ENCODE peak calls at places on chromosomes 6 and 20, in eight cellular contexts. E is HuH-7.5; Q is left colon; S is stimulated activated naive CD4-positive, alpha-beta T cell treated with Interleukin-2 at 50 U/mL for 16 hours; T is breast epithelium; V is hypothalamus; A is kidney glomerular epithelial cell; M is NCI-H2171 treated with DMSO at 0.1 percent for 48 hours. B is an unnamed sample.

GRCh38 chr6:52352239-52353008 is 9.5 kb upstream of the PAQR8 start:
- DNase-seq in Q (no peak), A (peak; percentile 90), M (no peak), E (no peak), T (no peak), V (no peak), S (no peak), B (no peak)

GRCh38 chr6:109867009-109867969 is 110.8 kb upstream of the GPR6 start:
- DNase-seq in T (peak; percentile 58), A (no peak), M (no peak), S (no peak), Q (peak; percentile 10), E (no peak), V (no peak), B (no peak)

GRCh38 chr6:14771026-14771425 is 474.8 kb upstream of the JARID2 start:
- DNase-seq in Q (no peak), T (no peak), A (no peak), S (no peak), V (no peak), E (no peak), M (no peak), B (no peak)

GRCh38 chr6:36692220-36692619 is 5.4 kb upstream of the RAB44 start:
- DNase-seq in S (peak; percentile 15), T (no peak), M (no peak), A (no peak), V (no peak), Q (peak; percentile 32), E (no peak), B (no peak)

GRCh38 chr20:47318027-47318595 is 38.4 kb downstream of the ZMYND8 start:
- DNase-seq in E (peak; percentile 64), A (peak; percentile 79), M (no peak), T (no peak), Q (peak; percentile 28), S (no peak), V (no peak), B (no peak)

GRCh38 chr20:37506166-37506725 is 14.8 kb upstream of the NNAT start:
- DNase-seq in V (no peak), E (no peak), T (no peak), S (no peak), A (no peak), Q (no peak), M (no peak), B (no peak)

GRCh38 chr20:9024996-9025395 is 43.9 kb upstream of the PLCB4 start:
- DNase-seq in V (no peak), S (no peak), T (no peak), A (no peak), E (no peak), Q (no peak), M (no peak), B (no peak)

GRCh38 chr20:21505810-21506530 is 7.9 kb downstream of the NKX2-2 start:
- DNase-seq in T (no peak), A (no peak), S (peak; percentile 51), V (no peak), M (peak; percentile 85), Q (peak; percentile 62), E (peak; percentile 88), B (no peak)

B was measured in GOT3.